ENCODE peak calls at places on chromosomes 6 and 20, in seven cellular contexts. U is SK-N-SH, L is HCT116, F is K562, V is H1, C is HepG2, S is GM12878. M is an unnamed sample.

GRCh38 chr6:121652223-121652622 is 216.8 kb downstream of the GJA1 start:
- DNase-seq in V (no peak), S (no peak), C (no peak), L (no peak), U (no peak), F (no peak), M (no peak)

GRCh38 chr20:25242231-25242630 is 5.7 kb upstream of the PYGB start:
- DNase-seq in F (no peak), U (peak; percentile 52), V (no peak), S (no peak), C (no peak), L (no peak), M (no peak)

GRCh38 chr6:117352466-117353081 is 73.2 kb downstream of the ROS1 start:
- DNase-seq in V (no peak), L (peak; percentile 24), S (no peak), C (peak; percentile 29), U (no peak), F (peak; percentile 9), M (peak; percentile 50)

GRCh38 chr20:19944772-19945459 is 72.2 kb upstream of the NAA20 start:
- DNase-seq in V (no peak), F (no peak), U (no peak), C (no peak), L (no peak), S (peak; percentile 40), M (no peak)

GRCh38 chr20:20561172-20561571 is 151.3 kb downstream of the RALGAPA2 start:
- DNase-seq in F (no peak), V (no peak), L (no peak), S (no peak), C (no peak), U (no peak), M (no peak)

GRCh38 chr6:30219244-30219643 is 6.0 kb upstream of the TRIM26 start:
- DNase-seq in V (peak; percentile 59), L (no peak), C (peak; percentile 77), F (no peak), U (peak; percentile 72), S (peak; percentile 23), M (peak; percentile 88)

GRCh38 chr6:37058084-37058586 is 52.7 kb downstream of the FGD2 start:
- DNase-seq in C (no peak), S (no peak), U (no peak), L (no peak), V (no peak), F (peak; percentile 66), M (no peak)

GRCh38 chr6:36592221-36592655 is 1.9 kb upstream of the SRSF3 start:
- DNase-seq in L (no peak), C (no peak), V (no peak), F (no peak), U (no peak), S (peak; percentile 72), M (no peak)

GRCh38 chr6:55212147-55212546 is 37.8 kb downstream of the HCRTR2 start:
- DNase-seq in L (no peak), F (no peak), U (no peak), C (no peak), V (no peak), S (no peak), M (no peak)

GRCh38 chr6:121794630-121795029 is 359.2 kb downstream of the GJA1 start:
- DNase-seq in F (no peak), U (no peak), C (no peak), V (no peak), L (peak; percentile 60), S (no peak), M (no peak)

GRCh38 chr6:34370371-34370770 is 22.1 kb downstream of the NUDT3 start:
- DNase-seq in U (no peak), C (no peak), L (no peak), S (no peak), F (no peak), V (no peak), M (no peak)

GRCh38 chr6:63724721-63725120 is 89.1 kb downstream of the PHF3 start:
- DNase-seq in C (peak; percentile 70), S (no peak), F (no peak), U (no peak), V (no peak), L (no peak), M (no peak)

GRCh38 chr6:20402181-20403079 is 751 bp downstream of the E2F3 start:
- DNase-seq in U (peak; percentile 66), C (peak; percentile 67), S (no peak), F (peak; percentile 72), L (peak; percentile 12), V (peak; percentile 63), M (peak; percentile 23)

GRCh38 chr20:21623074-21623780 is 82.2 kb upstream of the PAX1 start:
- DNase-seq in S (no peak), F (no peak), V (no peak), U (no peak), C (no peak), L (no peak), M (no peak)

GRCh38 chr6:160069050-160069454 is 52.6 kb upstream of the SLC22A1 start:
- DNase-seq in F (no peak), L (no peak), V (no peak), U (no peak), C (no peak), S (peak; percentile 64), M (no peak)

GRCh38 chr20:37541326-37541725 is 13.7 kb upstream of the BLCAP start:
- DNase-seq in C (no peak), S (no peak), U (no peak), V (no peak), F (no peak), L (no peak), M (no peak)

GRCh38 chr6:125132058-125132457 is 21.5 kb upstream of the TPD52L1 start:
- DNase-seq in S (no peak), U (no peak), F (no peak), V (no peak), C (no peak), L (no peak), M (no peak)

GRCh38 chr6:98576811-98577210 is 257.6 kb upstream of the POU3F2 start:
- DNase-seq in L (no peak), S (no peak), U (no peak), C (no peak), V (no peak), F (no peak), M (no peak)

GRCh38 chr6:90000864-90001731 is 106.8 kb downstream of the GJA10 start:
- DNase-seq in L (no peak), S (no peak), C (no peak), U (no peak), F (no peak), V (no peak), M (no peak)

GRCh38 chr6:164861964-164862363 is 447.4 kb downstream of the C6orf118 start:
- DNase-seq in F (no peak), V (no peak), U (no peak), S (no peak), L (no peak), C (no peak), M (no peak)

GRCh38 chr6:158865769-158866168 is 46.6 kb upstream of the EZR start:
- DNase-seq in S (no peak), L (no peak), V (no peak), F (no peak), C (no peak), U (no peak), M (no peak)
- TF ChIP-seq JUND in S (no peak), L (no peak), V (no peak), F (no peak), C (no peak), U (no peak), M (no peak)

GRCh38 chr6:15239606-15240364 is 6.1 kb upstream of the JARID2 start:
- DNase-seq in U (no peak), V (no peak), L (no peak), S (no peak), C (no peak), F (no peak), M (no peak)

GRCh38 chr6:15232836-15233510 is 12.9 kb upstream of the JARID2 start:
- DNase-seq in S (no peak), C (no peak), V (no peak), F (no peak), L (no peak), U (no peak), M (no peak)

GRCh38 chr6:15230827-15231226 is 15.0 kb upstream of the JARID2 start:
- DNase-seq in L (no peak), F (no peak), V (no peak), U (no peak), S (no peak), C (no peak), M (no peak)

DNA sequence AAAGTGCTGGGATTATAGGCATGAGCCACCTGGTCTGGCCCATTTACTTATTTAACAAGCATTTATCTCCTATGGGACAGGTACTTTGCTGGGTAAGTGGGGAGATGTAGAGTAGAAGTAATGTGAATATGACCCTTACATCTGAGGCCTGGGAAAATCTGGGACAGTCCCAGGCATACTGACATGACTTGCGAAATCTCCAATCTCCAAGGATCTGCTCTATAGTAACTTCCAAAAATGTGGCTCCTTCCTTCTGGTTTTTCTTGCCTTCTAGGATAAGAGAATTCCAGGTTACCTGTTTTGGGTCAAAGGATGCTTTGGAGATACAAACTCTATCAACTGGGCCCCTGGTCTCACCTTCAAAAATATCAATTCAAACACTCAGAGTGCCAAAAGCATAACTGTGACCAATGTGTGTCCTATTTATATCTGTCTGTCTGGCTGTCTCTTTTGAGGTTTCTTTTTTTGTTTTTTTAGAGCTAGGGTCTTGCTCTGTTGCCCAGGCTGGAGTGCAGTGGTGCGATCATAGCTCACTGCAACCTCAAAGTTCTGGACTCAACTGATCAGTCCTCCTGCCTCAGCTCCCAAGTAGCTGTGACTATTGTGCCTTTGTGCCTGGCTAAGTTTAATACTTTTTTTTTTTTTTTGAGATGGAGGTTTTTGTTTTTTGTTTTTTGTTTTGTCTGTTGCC is 11.7 kb upstream of the JARID2 start:
- DNase-seq in S (no peak), U (no peak), F (no peak), V (no peak), C (no peak), L (no peak), M (no peak)
- TF ChIP-seq JUND in S (no peak), U (no peak), F (no peak), V (no peak), C (no peak), L (no peak), M (no peak)

DNA sequence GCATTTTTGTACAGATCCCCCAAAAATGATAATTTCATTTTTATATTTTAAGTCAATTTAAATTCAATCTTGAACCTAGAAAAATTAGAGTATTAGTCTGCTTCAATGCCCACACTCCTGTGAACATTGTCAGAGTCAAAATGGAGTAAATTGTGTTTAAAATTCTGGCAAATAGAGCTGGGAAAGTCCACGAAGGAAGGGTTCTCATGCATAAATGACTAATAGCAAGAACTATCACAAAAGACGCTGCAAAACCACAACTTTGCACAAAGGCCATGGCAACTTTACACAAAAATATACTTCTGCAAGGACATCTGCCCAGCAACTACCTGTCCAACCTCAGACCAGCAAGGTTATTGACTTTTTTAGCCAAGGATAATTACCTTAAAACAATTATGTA is 203.2 kb upstream of the SMLR1 start:
- DNase-seq in F (no peak), L (no peak), U (no peak), C (no peak), V (no peak), S (peak; percentile 60), M (no peak)
- TF ChIP-seq JUND in F (no peak), L (no peak), U (no peak), C (no peak), V (no peak), S (no peak), M (no peak)

DNA sequence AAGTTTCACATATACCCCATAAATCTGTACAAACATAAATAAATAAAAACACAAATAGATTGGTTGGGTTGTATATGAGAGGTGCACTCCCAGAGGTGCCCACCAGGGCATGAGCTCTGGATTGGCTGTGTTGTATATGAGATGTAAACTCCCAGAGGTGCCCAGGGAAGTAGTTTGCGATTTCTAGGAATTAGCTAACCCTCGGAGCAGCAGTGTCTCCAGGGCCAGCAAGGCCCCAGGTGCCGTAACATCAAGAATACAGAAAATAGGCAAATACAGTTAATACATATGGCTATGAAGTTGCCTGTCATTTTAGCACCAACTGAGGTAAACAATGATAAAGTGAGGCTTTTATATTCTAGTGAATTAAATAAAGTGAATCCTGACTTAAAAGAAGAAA is 5.4 kb upstream of the GINM1 start:
- DNase-seq in V (no peak), S (no peak), C (no peak), L (peak; percentile 58), U (peak; percentile 53), F (no peak), M (no peak)
- TF ChIP-seq JUND in V (no peak), S (no peak), C (no peak), L (no peak), U (no peak), F (no peak), M (no peak)